ENCODE peak calls at places on chromosomes 2 and 18, in five cellular contexts. W is DND-41, G is colonic mucosa, O is lung, M is mesenchymal stem cell. Q is an unnamed sample. For H3K27me3, the result is how much of the 10 kb centered on the place peaks cover.

GRCh38 chr18:37364237-37364636 is 201.4 kb downstream of the CELF4 start:
- DNase-seq in W (no peak), G (no peak), O (peak), M (no peak), Q (no peak)

GRCh38 chr2:161136696-161137324 is 23.4 kb upstream of the TANK start:
- DNase-seq in W (no peak), G (no peak), O (no peak), M (peak), Q (no peak)

GRCh38 chr2:177187631-177188312 is 24.8 kb upstream of the HNRNPA3 start:
- DNase-seq in W (no peak), G (peak), O (no peak), M (peak), Q (peak)

GRCh38 chr18:21386523-21387240 is 144.7 kb downstream of the GREB1L start:
- DNase-seq in W (no peak), G (no peak), O (no peak), M (no peak), Q (no peak)

GRCh38 chr2:201923436-201923975 is 110.1 kb upstream of the FZD7 start:
- DNase-seq in W (no peak), G (no peak), O (no peak), M (no peak), Q (no peak)

GRCh38 chr18:79801217-79801616 is 3.5 kb downstream of the KCNG2 start:
- DNase-seq in W (no peak), G (no peak), O (no peak), M (no peak), Q (no peak)

GRCh38 chr2:33242845-33243244 is 233.6 kb upstream of the RASGRP3 start:
- DNase-seq in W (no peak), G (no peak), O (no peak), M (peak), Q (no peak)

GRCh38 chr2:221402072-221402471 is 170.0 kb downstream of the EPHA4 start:
- DNase-seq in W (no peak), G (no peak), O (no peak), M (peak), Q (no peak)

GRCh38 chr2:154240921-154241379 is 369.2 kb downstream of the GALNT13 start:
- DNase-seq in W (no peak), G (no peak), O (no peak), M (no peak), Q (no peak)

GRCh38 chr2:202442882-202443281 is 66.8 kb downstream of the BMPR2 start:
- DNase-seq in W (no peak), G (no peak), O (no peak), M (peak), Q (no peak)

GRCh38 chr2:143745060-143745459 is 615.8 kb downstream of the ARHGAP15 start:
- DNase-seq in W (no peak), G (no peak), O (no peak), M (no peak), Q (no peak)

GRCh38 chr2:12717988-12718661 is 1.4 kb downstream of the TRIB2 start:
- DNase-seq in W (peak), G (peak), O (no peak), M (no peak), Q (no peak)

GRCh38 chr18:10128906-10129305 is 215.1 kb downstream of the VAPA start:
- DNase-seq in W (no peak), G (no peak), O (no peak), M (peak), Q (no peak)

GRCh38 chr18:22394428-22394827 is 23.3 kb downstream of the CTAGE1 start:
- DNase-seq in W (no peak), G (no peak), O (no peak), M (no peak), Q (no peak)

GRCh38 chr2:126942427-126943203 is 43.9 kb downstream of the TEX51 start:
- DNase-seq in W (no peak), G (no peak), O (no peak), M (no peak), Q (no peak)
- H3K27me3 ChIP-seq in W (under half), G (under half), O (under half), M (under half), Q (under half)

GRCh38 chr2:70901235-70902066 is 34.2 kb upstream of the ATP6V1B1 start:
- DNase-seq in W (no peak), G (no peak), O (no peak), M (peak), Q (no peak)
- H3K27me3 ChIP-seq in W (under half), G (half or more), O (under half), M (half or more), Q (under half)

GRCh38 chr2:60439219-60439974 is 114.1 kb downstream of the BCL11A start:
- DNase-seq in W (no peak), G (peak), O (peak), M (no peak), Q (no peak)
- H3K27me3 ChIP-seq in W (under half), G (under half), O (under half), M (under half), Q (under half)

GRCh38 chr2:172098287-172098649 is 4.4 kb downstream of the DLX2 start:
- DNase-seq in W (no peak), G (no peak), O (no peak), M (no peak), Q (no peak)

GRCh38 chr2:172100080-172101007 is 2.4 kb downstream of the DLX2 start:
- DNase-seq in W (no peak), G (no peak), O (no peak), M (no peak), Q (no peak)

GRCh38 chr2:172097557-172098131 is 5.1 kb downstream of the DLX2 start:
- DNase-seq in W (no peak), G (no peak), O (no peak), M (no peak), Q (no peak)

GRCh38 chr2:172099472-172100079 is 3.1 kb downstream of the DLX2 start:
- DNase-seq in W (no peak), G (no peak), O (no peak), M (no peak), Q (no peak)

GRCh38 chr2:172098650-172099471 is 3.8 kb downstream of the DLX2 start:
- DNase-seq in W (no peak), G (no peak), O (no peak), M (peak), Q (peak)
- H3K27me3 ChIP-seq in W (under half), G (half or more), O (under half), M (half or more), Q (under half)

DNA sequence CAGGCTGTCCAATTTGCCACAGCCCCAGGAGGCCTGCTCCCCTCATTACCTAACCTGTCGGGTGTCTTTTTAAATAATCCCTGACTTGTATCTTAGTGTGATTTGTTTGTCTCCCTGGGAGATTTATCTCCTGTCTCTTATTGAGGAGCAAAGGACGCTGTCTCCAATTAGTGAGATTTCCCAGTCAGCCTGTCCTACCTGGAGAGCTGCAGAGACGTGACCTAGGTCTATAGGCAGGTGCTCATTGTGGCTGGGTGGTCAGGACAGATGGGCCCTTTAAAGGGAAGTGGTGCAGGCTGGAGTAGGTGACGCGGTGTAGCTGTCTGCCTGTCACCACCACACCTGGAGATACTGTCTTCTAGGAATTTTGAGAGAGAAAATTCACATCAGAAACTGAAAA is 28.0 kb downstream of the PLB1 start:
- DNase-seq in W (no peak), G (no peak), O (no peak), M (no peak), Q (no peak)
- H3K27me3 ChIP-seq in W (under half), G (under half), O (under half), M (under half), Q (under half)

DNA sequence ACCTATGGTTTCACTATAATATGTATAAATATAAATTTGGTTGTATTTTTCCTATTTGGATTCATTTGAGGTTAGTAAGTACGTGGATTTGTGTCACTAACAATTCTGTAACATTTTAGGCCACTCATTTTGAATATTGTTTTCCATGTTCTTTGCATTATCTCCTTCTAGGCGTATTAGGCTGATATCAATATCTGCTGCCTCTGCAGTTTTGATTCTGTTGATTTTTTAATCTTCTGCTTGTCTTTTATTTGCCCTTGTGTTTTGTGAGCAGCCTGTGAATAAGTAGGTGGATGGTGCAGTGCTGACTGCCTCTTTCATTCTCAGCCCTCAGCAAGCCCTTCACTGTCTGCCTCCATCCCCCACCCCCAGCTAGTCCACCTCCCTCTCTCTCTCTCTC is 165.7 kb upstream of the BCL2L11 start:
- DNase-seq in W (no peak), G (no peak), O (peak), M (no peak), Q (no peak)
- H3K27me3 ChIP-seq in W (under half), G (under half), O (under half), M (under half), Q (under half)

GRCh38 chr2:136112317-136112891 is 5.5 kb downstream of the CXCR4 start:
- DNase-seq in W (peak), G (no peak), O (no peak), M (no peak), Q (no peak)
- H3K27me3 ChIP-seq in W (under half), G (under half), O (under half), M (half or more), Q (under half)

Q was measured in Caco-2.